ENCODE peak calls at places on chromosomes 13 and 19, in five cellular contexts. L is HepG2, S is K562, K is A549, R is GM12878. T is an unnamed sample.

GRCh38 chr19:48569814-48570213 is 17.8 kb downstream of the SULT2B1 start:
- DNase-seq in L (no peak), S (no peak), K (no peak), R (no peak), T (no peak)

GRCh38 chr13:48398450-48399095 is 14.3 kb downstream of the LPAR6 start:
- DNase-seq in L (no peak), S (no peak), K (no peak), R (no peak), T (no peak)

GRCh38 chr13:36543671-36544070 is 111.4 kb downstream of the CCNA1 start:
- DNase-seq in L (no peak), S (no peak), K (no peak), R (no peak), T (no peak)

GRCh38 chr19:47723573-47723923 is 10.3 kb downstream of the EHD2 start:
- DNase-seq in L (peak), S (no peak), K (no peak), R (no peak), T (no peak)

GRCh38 chr19:10872551-10873107 is 1.3 kb downstream of the CARM1 start:
- DNase-seq in L (no peak), S (no peak), K (no peak), R (no peak), T (no peak)

GRCh38 chr13:27401210-27401609 is 23.2 kb upstream of the GTF3A start:
- DNase-seq in L (no peak), S (no peak), K (no peak), R (no peak), T (no peak)

GRCh38 chr19:53365899-53366493 is 491 bp downstream of the ZNF525 start:
- DNase-seq in L (peak), S (peak), K (no peak), R (no peak), T (peak)

GRCh38 chr19:10155834-10156233 is 36.1 kb upstream of the EIF3G start:
- DNase-seq in L (no peak), S (no peak), K (no peak), R (no peak), T (no peak)

GRCh38 chr13:107586216-107586615 is 629.1 kb downstream of the LIG4 start:
- DNase-seq in L (no peak), S (no peak), K (no peak), R (no peak), T (no peak)

GRCh38 chr13:71368301-71368700 is 498.7 kb downstream of the DACH1 start:
- DNase-seq in L (no peak), S (no peak), K (no peak), R (no peak), T (no peak)

GRCh38 chr13:47038196-47038595 is 141.3 kb upstream of the HTR2A start:
- DNase-seq in L (no peak), S (no peak), K (no peak), R (no peak), T (no peak)

GRCh38 chr13:25286308-25286968 is 850 bp downstream of the MTMR6 start:
- DNase-seq in L (peak), S (no peak), K (no peak), R (no peak), T (peak)
- TF ChIP-seq JUNB in L (no peak), S (no peak), K (no peak), R (no peak), T (no peak)

GRCh38 chr13:43363156-43363918 is 340.0 kb downstream of the DNAJC15 start:
- DNase-seq in L (no peak), S (no peak), K (no peak), R (no peak), T (no peak)
- H3K4me3 ChIP-seq in L (no peak), S (no peak), K (no peak), R (no peak), T (no peak)

DNA sequence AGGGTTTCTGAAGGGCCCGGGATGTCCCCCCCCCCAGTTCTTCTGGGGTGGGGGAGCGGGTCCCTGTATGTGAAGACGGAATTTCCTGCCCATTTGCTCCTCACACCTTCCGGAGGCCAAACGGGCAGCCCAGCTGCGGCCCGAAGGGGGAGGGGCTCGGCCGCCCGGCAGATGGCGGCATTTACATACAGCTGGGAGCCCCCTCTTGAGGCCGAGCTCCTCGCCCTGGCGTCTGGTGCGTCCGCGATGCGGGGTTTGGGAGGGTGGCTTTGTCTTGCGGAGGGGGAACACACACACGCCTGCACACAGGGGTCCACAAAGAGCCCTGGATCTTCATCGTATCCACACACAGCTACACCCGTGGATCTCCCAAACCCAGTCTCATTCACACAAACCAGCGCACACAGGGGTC is 891 bp upstream of the DLL3 start:
- DNase-seq in L (peak), S (peak), K (no peak), R (no peak), T (peak)
- TF ChIP-seq JUNB in L (no peak), S (no peak), K (no peak), R (no peak), T (no peak)

GRCh38 chr19:1268392-1269064 is 604 bp upstream of the CIRBP start:
- DNase-seq in L (no peak), S (no peak), K (no peak), R (no peak), T (no peak)
- H3K4me3 ChIP-seq in L (no peak), S (no peak), K (no peak), R (no peak), T (peak)